ENCODE peak calls at places on chromosomes 4 and X, in eight cellular contexts. V, P, I, O, T, Z, J and K are unnamed samples.

GRCh38 chr4:155952546-155952945 is 1.1 kb downstream of the CTSO start:
- DNase-seq in O (no peak), P (peak; percentile 44), J (no peak), Z (no peak), V (no peak), T (no peak), I (no peak), K (no peak)

GRCh38 chr4:102343964-102344519 is 1.2 kb downstream of the SLC39A8 start:
- DNase-seq in O (peak; percentile 76), P (peak; percentile 7), V (peak; percentile 72), J (no peak), T (no peak), Z (no peak), I (no peak), K (no peak)

GRCh38 chr4:33837043-33837442 is 2407.3 kb downstream of the ARAP2 start:
- DNase-seq in V (no peak), T (no peak), J (no peak), P (peak; percentile 91), Z (no peak), I (no peak), O (peak; percentile 7), K (no peak)

GRCh38 chrX:127038065-127038464 is 218.5 kb downstream of the PRR32 start:
- DNase-seq in V (no peak), Z (no peak), J (no peak), I (no peak), T (no peak), O (no peak), P (no peak), K (no peak)

GRCh38 chrX:113929004-113929403 is 654.9 kb upstream of the HTR2C start:
- DNase-seq in T (peak; percentile 3), Z (no peak), J (no peak), O (peak; percentile 80), V (peak; percentile 29), I (no peak), P (peak; percentile 20), K (peak; percentile 92)

GRCh38 chrX:70988425-70988824 is 57.5 kb upstream of the SLC7A3 start:
- DNase-seq in I (no peak), O (no peak), T (no peak), Z (no peak), V (no peak), J (no peak), P (no peak), K (no peak)

GRCh38 chrX:120797201-120797938 is 78.3 kb downstream of the CT47B1 start:
- DNase-seq in Z (no peak), I (no peak), T (no peak), J (no peak), V (no peak), O (no peak), P (peak; percentile 49), K (no peak)

GRCh38 chr4:986949-987688 is at the start of gene IDUA:
- DNase-seq in T (peak; percentile 58), O (peak; percentile 90), V (peak; percentile 92), P (peak; percentile 63), Z (no peak), J (peak; percentile 86), I (no peak), K (peak; percentile 87)

GRCh38 chr4:15020502-15021286 is 18.4 kb downstream of the CPEB2 start:
- DNase-seq in T (no peak), J (no peak), V (no peak), O (no peak), Z (no peak), P (no peak), I (no peak), K (no peak)

GRCh38 chrX:111376897-111377601 is 34.9 kb downstream of the DCX start:
- DNase-seq in Z (no peak), P (no peak), I (no peak), T (no peak), O (peak; percentile 21), J (no peak), V (no peak), K (peak; percentile 65)

GRCh38 chr4:1239141-1239948 is 9.6 kb downstream of the CTBP1 start:
- DNase-seq in V (no peak), O (no peak), Z (no peak), J (peak; percentile 78), P (no peak), I (peak; percentile 57), T (no peak), K (no peak)

GRCh38 chr4:140240237-140240636 is 86.3 kb upstream of the MAML3 start:
- DNase-seq in J (no peak), Z (no peak), P (no peak), T (no peak), I (no peak), V (no peak), O (no peak), K (no peak)

GRCh38 chr4:37693450-37694190 is 7.4 kb upstream of the RELL1 start:
- DNase-seq in V (no peak), I (no peak), T (peak; percentile 10), Z (no peak), P (peak; percentile 95), J (no peak), O (no peak), K (no peak)

GRCh38 chr4:7559741-7560376 is 125.1 kb upstream of the PSAPL1 start:
- DNase-seq in I (no peak), O (no peak), T (no peak), P (no peak), V (no peak), Z (no peak), J (no peak), K (no peak)

GRCh38 chr4:102787096-102787867 is 26.5 kb upstream of the MANBA start:
- DNase-seq in O (no peak), T (no peak), J (no peak), V (no peak), Z (no peak), P (peak; percentile 63), I (no peak), K (no peak)

DNA sequence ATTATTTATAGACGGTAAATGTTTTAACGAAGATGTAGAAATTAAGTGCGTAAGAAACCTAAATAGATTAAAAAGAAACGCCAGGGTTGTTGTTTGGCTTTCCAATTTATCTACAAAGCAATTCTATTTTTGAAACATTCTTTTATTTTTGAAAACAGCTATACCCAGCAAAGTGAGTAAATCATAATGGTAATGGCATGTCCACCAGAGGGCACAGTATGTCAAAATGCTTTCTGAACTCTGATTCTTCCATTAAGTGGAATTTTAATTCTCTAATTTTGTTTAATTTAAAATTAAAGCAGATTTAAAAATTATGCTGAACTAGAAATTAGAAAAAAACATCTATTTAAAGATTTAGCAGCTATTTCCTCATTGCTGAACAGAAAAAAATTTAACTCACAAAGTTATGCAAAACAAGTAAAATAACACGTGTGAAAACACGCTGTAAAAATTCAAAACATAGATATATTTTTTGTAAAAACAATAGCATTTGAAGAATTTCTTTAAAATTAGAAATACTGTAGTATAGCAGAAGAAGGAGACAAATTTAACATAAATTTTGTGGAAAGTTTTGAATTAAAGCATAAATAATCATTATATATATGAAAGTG is 26.5 kb downstream of the RASSF6 start:
- DNase-seq in V (no peak), P (no peak), T (no peak), Z (no peak), O (peak; percentile 53), I (no peak), J (no peak), K (no peak)
- TF ChIP-seq CTCF in V (peak; percentile 45), P (peak; percentile 36), T (peak; percentile 78), Z (peak; percentile 46), O (peak; percentile 69), I (peak; percentile 90), J (peak; percentile 33), K (peak; percentile 79)

DNA sequence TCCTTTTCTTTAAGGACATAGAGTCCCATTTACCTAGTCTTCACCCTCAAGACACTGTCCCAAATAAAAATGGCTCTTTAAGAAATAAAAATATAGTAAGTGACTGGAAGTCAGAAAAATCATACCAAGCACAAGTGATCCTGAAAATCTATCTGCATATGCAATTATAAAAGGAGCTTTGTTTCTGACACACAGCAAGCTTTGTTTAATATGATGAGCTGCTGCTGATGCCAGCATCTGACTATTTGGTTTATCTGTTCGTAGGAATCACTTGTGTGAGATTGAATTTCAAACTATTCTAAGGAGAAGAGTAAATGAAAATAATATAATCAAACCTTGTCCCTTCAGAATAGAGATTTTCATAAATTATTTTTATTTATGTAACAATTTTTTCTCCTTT is 332.4 kb downstream of the PCDH7 start:
- DNase-seq in V (no peak), I (no peak), T (no peak), P (no peak), Z (no peak), J (no peak), O (no peak), K (no peak)
- H3K27ac ChIP-seq in V (no peak overlapping the region), I (no peak overlapping the region), T (no peak overlapping the region), P (no peak overlapping the region), Z (no peak overlapping the region), J (no peak overlapping the region), O (no peak overlapping the region), K (no peak overlapping the region)

GRCh38 chr4:152679414-152680281 is at the start of gene TMEM154:
- DNase-seq in I (peak; percentile 77), V (peak; percentile 67), J (peak; percentile 70), P (peak; percentile 85), T (no peak), Z (no peak), O (peak; percentile 74), K (peak; percentile 92)
- H3K4me1 ChIP-seq in I (peaks cover 47% of the 10 kb centered on the region), V (no peaks in the 10 kb centered on the region), J (no peaks in the 10 kb centered on the region), P (peaks cover 3% of the 10 kb centered on the region), T (peaks cover 15% of the 10 kb centered on the region), Z (no peaks in the 10 kb centered on the region), O (no peaks in the 10 kb centered on the region), K (peaks cover 6% of the 10 kb centered on the region)

GRCh38 chr4:181582595-181582994 is 660.6 kb upstream of the TENM3 start:
- DNase-seq in V (no peak), I (no peak), Z (no peak), J (no peak), T (no peak), O (no peak), P (no peak), K (no peak)
- TF ChIP-seq CTCF in V (no peak), I (no peak), Z (no peak), J (no peak), T (no peak), O (no peak), P (no peak), K (peak; percentile 60)

DNA sequence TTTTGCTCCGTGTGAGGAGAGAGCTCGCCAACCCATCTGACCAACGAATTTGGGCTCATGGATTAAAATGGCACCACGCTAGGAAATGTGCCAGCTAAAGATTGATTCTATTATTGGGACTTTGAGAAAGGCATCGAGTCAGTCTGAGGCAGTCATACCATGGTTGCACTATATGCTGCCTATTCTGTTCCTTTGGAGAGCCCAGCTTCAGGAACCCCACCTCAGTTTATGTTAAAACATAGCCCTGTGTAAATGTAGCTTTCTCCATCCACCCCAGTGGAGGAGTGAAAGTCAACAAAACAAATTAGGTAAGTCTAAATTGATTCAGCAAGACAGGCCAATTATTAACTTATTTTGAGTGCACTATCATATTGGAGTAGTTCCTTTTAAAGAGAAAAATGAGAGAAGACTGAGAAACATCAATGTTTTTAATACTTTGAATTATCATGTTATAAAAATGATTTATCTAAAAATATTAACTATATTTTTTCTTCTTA is 24.5 kb upstream of the ADH7 start:
- DNase-seq in P (no peak), Z (no peak), O (no peak), I (no peak), T (no peak), V (no peak), J (no peak), K (no peak)
- H3K27ac ChIP-seq in P (no peak overlapping the region), Z (no peak overlapping the region), O (no peak overlapping the region), I (peak overlapping the region; percentile 97), T (no peak overlapping the region), V (no peak overlapping the region), J (no peak overlapping the region), K (no peak overlapping the region)

GRCh38 chrX:150574824-150575409 is 6.5 kb downstream of the MTM1 start:
- DNase-seq in V (no peak), O (no peak), I (no peak), Z (no peak), J (no peak), P (no peak), T (no peak), K (no peak)
- H3K4me1 ChIP-seq in V (no peaks in the 10 kb centered on the region), O (peaks cover 10% of the 10 kb centered on the region), I (peaks cover 61% of the 10 kb centered on the region), Z (no peaks in the 10 kb centered on the region), J (no peaks in the 10 kb centered on the region), P (no peaks in the 10 kb centered on the region), T (peaks cover 62% of the 10 kb centered on the region), K (no peaks in the 10 kb centered on the region)